ENCODE peak calls at places on chromosomes 11 and 22, in five cellular contexts. T is GM12878, K is K562, F is H1, E is HepG2. A is an unnamed sample.

GRCh38 chr22:35549338-35549737 is 8.7 kb downstream of the RASD2 start:
- DNase-seq in T (no peak), K (no peak), F (no peak), E (no peak), A (no peak)

GRCh38 chr11:75285776-75286360 is 45.3 kb downstream of the TPBGL start:
- DNase-seq in T (no peak), K (no peak), F (no peak), E (no peak), A (no peak)

GRCh38 chr11:68146010-68146540 is 24.9 kb upstream of the CHKA start:
- DNase-seq in T (no peak), K (no peak), F (no peak), E (peak; percentile 65), A (peak; percentile 46)

GRCh38 chr11:57266157-57266556 is 29.1 kb upstream of the APLNR start:
- DNase-seq in T (no peak), K (no peak), F (no peak), E (no peak), A (no peak)

GRCh38 chr11:27210509-27210908 is 152.5 kb downstream of the CCDC34 start:
- DNase-seq in T (no peak), K (no peak), F (no peak), E (no peak), A (no peak)

GRCh38 chr22:22999473-22999872 is 70.8 kb upstream of the GNAZ start:
- DNase-seq in T (no peak), K (no peak), F (no peak), E (no peak), A (no peak)

GRCh38 chr22:22450343-22450839 is 58.2 kb downstream of the ZNF280B start:
- DNase-seq in T (peak; percentile 55), K (no peak), F (no peak), E (no peak), A (no peak)

GRCh38 chr11:134452849-134453177 is 40.8 kb upstream of the B3GAT1 start:
- DNase-seq in T (no peak), K (no peak), F (no peak), E (no peak), A (no peak)

GRCh38 chr11:59289782-59290181 is 68.9 kb upstream of the OR5AN1 start:
- DNase-seq in T (no peak), K (no peak), F (no peak), E (no peak), A (no peak)

GRCh38 chr22:45880091-45880651 is 96.8 kb downstream of the WNT7B start:
- DNase-seq in T (no peak), K (no peak), F (peak; percentile 51), E (no peak), A (no peak)

GRCh38 chr22:27474711-27475547 is 326.6 kb downstream of the MN1 start:
- DNase-seq in T (no peak), K (no peak), F (peak; percentile 62), E (no peak), A (no peak)

GRCh38 chr11:34161812-34162506 is 56.5 kb downstream of the NAT10 start:
- DNase-seq in T (no peak), K (peak; percentile 62), F (no peak), E (no peak), A (no peak)

GRCh38 chr11:119077839-119078238 is 6.8 kb upstream of the HMBS start:
- DNase-seq in T (no peak), K (no peak), F (no peak), E (no peak), A (no peak)

GRCh38 chr11:12914401-12914912 is 94.7 kb upstream of the RASSF10 start:
- DNase-seq in T (no peak), K (peak; percentile 48), F (peak; percentile 89), E (no peak), A (peak; percentile 82)

DNA sequence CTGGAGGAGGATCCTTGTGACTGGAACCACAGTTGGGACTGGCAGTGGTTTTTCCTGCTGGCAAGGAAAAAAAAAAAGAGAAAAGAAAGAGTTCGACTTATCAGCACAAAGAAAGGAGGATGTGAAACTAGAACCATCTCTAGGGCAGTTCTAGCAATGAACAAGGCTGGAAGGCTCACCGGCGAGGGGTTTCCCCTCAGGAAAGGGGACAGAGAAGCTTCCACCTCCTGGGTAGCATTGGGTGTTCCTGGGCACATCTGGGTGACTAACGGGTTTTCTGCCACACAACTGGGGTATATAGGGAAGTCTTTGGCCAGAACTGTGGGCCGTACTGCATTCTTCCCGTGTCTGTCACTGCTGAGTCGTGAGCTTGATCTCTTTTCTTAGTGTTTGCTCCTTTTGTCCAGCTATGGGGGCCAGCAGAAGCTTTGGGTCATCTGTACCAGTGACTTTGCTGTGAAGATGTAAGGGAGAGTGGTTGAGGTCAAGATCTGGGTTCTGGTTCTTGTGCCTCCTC is 109.4 kb upstream of the OR4B1 start:
- DNase-seq in T (peak; percentile 66), K (no peak), F (no peak), E (no peak), A (no peak)
- TF ChIP-seq YY1 in T (peak; percentile 10), K (no peak), F (no peak), E (no peak), A (no peak)

DNA sequence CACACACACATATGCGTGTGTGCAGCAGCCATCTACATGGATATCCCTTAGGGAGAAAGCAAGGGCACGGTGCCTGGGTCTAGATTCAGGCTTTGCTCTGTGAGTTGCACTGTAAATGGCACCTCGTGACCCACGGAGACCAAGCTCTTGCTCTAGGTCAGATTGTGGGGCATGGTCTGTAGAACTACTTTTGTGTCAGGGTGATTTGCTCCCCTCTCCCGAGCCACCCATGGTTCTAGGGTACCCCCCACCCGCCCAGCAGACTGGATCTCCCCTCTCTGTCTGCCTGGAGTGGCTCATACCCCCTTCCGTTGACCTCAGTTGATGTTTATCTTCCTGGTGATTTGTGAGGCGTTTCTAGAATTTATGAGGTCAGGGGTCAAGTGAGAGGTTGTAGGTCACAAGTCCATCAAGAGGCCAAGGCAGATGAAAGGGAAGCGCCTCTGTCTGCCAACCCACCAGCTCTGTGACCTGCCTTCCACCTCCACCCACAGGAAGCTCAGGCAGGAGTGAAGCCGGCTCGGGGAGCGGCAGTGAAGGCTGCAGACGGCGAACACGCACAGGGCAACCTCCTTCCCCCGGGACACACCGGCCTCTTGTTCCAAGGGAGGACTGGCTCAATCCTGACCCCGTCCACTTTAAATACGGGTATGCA is 76.2 kb upstream of the TTLL12 start:
- DNase-seq in T (peak; percentile 12), K (peak; percentile 49), F (no peak), E (peak; percentile 85), A (no peak)
- TF ChIP-seq TAF1 in T (no peak), K (no peak), F (no peak), E (no peak), A (no peak)

GRCh38 chr11:123185326-123185725 is 9.7 kb downstream of the CLMP start:
- DNase-seq in T (no peak), K (no peak), F (no peak), E (no peak), A (no peak)

GRCh38 chr11:123182101-123182500 is 12.9 kb downstream of the CLMP start:
- DNase-seq in T (no peak), K (no peak), F (no peak), E (no peak), A (no peak)

GRCh38 chr11:123184531-123184930 is 10.5 kb downstream of the CLMP start:
- DNase-seq in T (no peak), K (no peak), F (no peak), E (no peak), A (no peak)

GRCh38 chr11:123181075-123181474 is 14.0 kb downstream of the CLMP start:
- DNase-seq in T (no peak), K (no peak), F (no peak), E (no peak), A (no peak)

DNA sequence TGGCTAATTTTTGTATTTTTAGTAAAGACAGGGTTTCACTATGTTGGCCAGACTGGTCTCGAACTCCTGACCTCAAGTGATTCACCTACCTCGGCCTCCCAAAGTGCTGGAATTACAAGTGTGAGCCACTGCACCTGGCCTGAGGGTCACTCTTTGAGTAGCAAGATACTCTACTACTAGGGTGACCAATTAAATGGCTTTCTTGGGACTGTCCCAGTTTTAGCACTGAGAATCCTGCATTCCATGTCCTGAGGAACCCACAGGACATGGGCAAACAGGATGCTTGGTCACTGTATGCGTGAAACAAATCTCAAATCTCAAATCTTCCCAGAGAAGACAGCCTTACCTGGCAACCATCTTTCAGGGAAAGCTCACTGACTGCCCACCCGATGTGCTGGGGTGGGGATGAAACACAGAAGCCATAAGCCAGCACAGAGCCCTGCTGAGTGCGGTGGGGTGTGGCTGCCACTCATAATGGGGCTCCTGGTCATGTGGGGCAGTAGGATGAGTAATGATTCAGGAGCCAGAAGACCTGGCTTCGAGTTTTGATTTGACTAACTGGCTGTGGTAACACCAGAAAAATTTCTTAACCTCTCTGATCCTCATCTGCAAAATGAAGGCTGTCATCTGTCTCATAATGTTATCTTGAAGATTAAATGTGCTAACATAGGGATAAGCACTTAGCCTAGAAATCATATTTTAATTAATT is 11.5 kb downstream of the CLMP start:
- DNase-seq in T (no peak), K (no peak), F (no peak), E (no peak), A (no peak)
- H3K4me1 ChIP-seq in T (no peaks in the 10 kb centered on the region), K (no peaks in the 10 kb centered on the region), F (peaks cover 5% of the 10 kb centered on the region), E (peaks cover 8% of the 10 kb centered on the region), A (peaks cover 71% of the 10 kb centered on the region)

GRCh38 chr22:40324468-40325305 is 21.6 kb upstream of the ADSL start:
- DNase-seq in T (no peak), K (no peak), F (no peak), E (no peak), A (no peak)

GRCh38 chr22:40322818-40323447 is 23.4 kb upstream of the ADSL start:
- DNase-seq in T (no peak), K (no peak), F (no peak), E (no peak), A (no peak)

GRCh38 chr22:40325315-40325714 is 21.0 kb upstream of the ADSL start:
- DNase-seq in T (no peak), K (no peak), F (no peak), E (no peak), A (no peak)

GRCh38 chr22:40322061-40322460 is 24.2 kb upstream of the ADSL start:
- DNase-seq in T (no peak), K (no peak), F (no peak), E (no peak), A (no peak)

DNA sequence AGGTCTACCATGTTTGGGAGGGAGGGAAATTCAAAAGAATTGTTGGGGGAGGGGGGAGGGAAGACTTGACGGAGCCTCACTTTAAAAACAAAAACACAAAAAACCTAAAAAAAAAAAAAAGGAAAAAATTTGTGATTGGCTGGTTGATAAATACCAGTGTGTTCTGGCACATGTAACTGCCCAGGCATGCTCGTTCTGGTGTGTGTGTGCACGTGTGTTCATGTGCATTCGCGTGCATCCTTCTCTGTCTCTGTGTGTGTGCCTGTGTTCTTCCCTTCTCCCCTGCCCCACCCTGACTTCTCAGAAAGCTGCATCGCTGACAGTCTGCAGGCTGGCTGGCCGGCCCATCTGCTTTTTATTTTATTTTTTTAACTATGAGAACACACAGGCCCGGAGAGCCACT is 22.6 kb upstream of the ADSL start:
- DNase-seq in T (no peak), K (no peak), F (no peak), E (no peak), A (peak; percentile 67)
- TF ChIP-seq YY1 in T (no peak), K (no peak), F (no peak), E (no peak), A (no peak)

GRCh38 chr11:45801723-45802315 is 3.1 kb upstream of the SLC35C1 start:
- DNase-seq in T (no peak), K (no peak), F (peak; percentile 19), E (no peak), A (no peak)
- TF ChIP-seq TAF1 in T (no peak), K (no peak), F (no peak), E (no peak), A (no peak)

A was measured in SK-N-SH.